ENCODE peak calls at places on chromosomes 3 and 15, in six cellular contexts. E is ACHN; X is Kasumi-1; Z is IMR-90; P is activated T-cell treated with anti-CD3 and anti-CD28 coated beads, Interleukin-2, amount 50 U/mL, for 48 hours; I is AG09319. Y is an unnamed sample.

GRCh38 chr3:99418709-99419108 is 219.7 kb upstream of the COL8A1 start:
- DNase-seq in I (no peak), X (no peak), P (no peak), E (no peak), Z (no peak), Y (no peak)

GRCh38 chr3:195066441-195066841 is 204.5 kb downstream of the XXYLT1 start:
- DNase-seq in I (no peak), Z (no peak), E (no peak), X (no peak), P (no peak), Y (no peak)

GRCh38 chr3:185688808-185689207 is 102.7 kb downstream of the SENP2 start:
- DNase-seq in X (peak; percentile 36), P (peak; percentile 24), I (peak; percentile 73), E (peak; percentile 93), Z (peak; percentile 99), Y (no peak)

GRCh38 chr15:65368646-65369045 is 9.2 kb downstream of the IGDCC3 start:
- DNase-seq in P (no peak), I (no peak), X (no peak), E (no peak), Z (no peak), Y (no peak)

GRCh38 chr15:67878647-67879293 is 38.9 kb upstream of the RNU6-1 start:
- DNase-seq in Z (no peak), I (no peak), E (no peak), P (no peak), X (no peak), Y (no peak)

GRCh38 chr15:33448961-33449611 is 138.3 kb downstream of the RYR3 start:
- DNase-seq in P (no peak), I (no peak), Z (no peak), X (no peak), E (no peak), Y (no peak)

GRCh38 chr15:77023576-77024272 is 28.8 kb downstream of the PSTPIP1 start:
- DNase-seq in Z (no peak), X (no peak), I (no peak), P (no peak), E (no peak), Y (no peak)

GRCh38 chr3:177615015-177615414 is 417.7 kb upstream of the TBL1XR1 start:
- DNase-seq in I (peak; percentile 97), X (peak; percentile 85), E (no peak), P (no peak), Z (peak; percentile 97), Y (no peak)

GRCh38 chr3:176623751-176624150 is 573.5 kb downstream of the TBL1XR1 start:
- DNase-seq in P (no peak), X (no peak), Z (no peak), I (no peak), E (no peak), Y (no peak)

GRCh38 chr15:90519688-90520087 is 10.0 kb upstream of the CRTC3 start:
- DNase-seq in Z (peak; percentile 84), E (no peak), I (no peak), P (no peak), X (no peak), Y (no peak)

GRCh38 chr3:140530603-140531002 is 147.3 kb upstream of the TRIM42 start:
- DNase-seq in X (no peak), I (no peak), P (no peak), E (peak; percentile 61), Z (no peak), Y (no peak)

GRCh38 chr3:135159848-135160247 is 364.8 kb downstream of the EPHB1 start:
- DNase-seq in Z (no peak), I (no peak), X (no peak), P (no peak), E (no peak), Y (no peak)

GRCh38 chr3:7734456-7734855 is 767.2 kb upstream of the LMCD1 start:
- DNase-seq in E (no peak), Z (no peak), I (no peak), X (no peak), P (no peak), Y (no peak)

GRCh38 chr3:71101014-71101413 is 482.5 kb downstream of the FOXP1 start:
- DNase-seq in X (no peak), E (peak; percentile 57), P (no peak), I (no peak), Z (peak; percentile 81), Y (no peak)

GRCh38 chr15:90883526-90883931 is 775 bp upstream of the FES start:
- DNase-seq in X (no peak), Z (no peak), I (no peak), E (no peak), P (peak; percentile 48), Y (no peak)

GRCh38 chr3:189144645-189145044 is 27.1 kb upstream of the TPRG1 start:
- DNase-seq in I (no peak), E (peak; percentile 9), Z (peak; percentile 23), X (peak; percentile 41), P (no peak), Y (no peak)

GRCh38 chr15:78981532-78982313 is 36.9 kb upstream of the CTSH start:
- DNase-seq in Z (no peak), P (no peak), E (no peak), I (no peak), X (no peak), Y (no peak)

GRCh38 chr3:196120291-196120951 is 38.5 kb upstream of the TFRC start:
- DNase-seq in X (peak; percentile 99), I (no peak), E (no peak), Z (no peak), P (no peak), Y (no peak)

GRCh38 chr3:107258285-107258684 is 119.0 kb upstream of the CCDC54 start:
- DNase-seq in Z (no peak), E (no peak), X (no peak), I (no peak), P (no peak), Y (no peak)

GRCh38 chr15:41671656-41672636 is 11.7 kb downstream of the MGA start:
- DNase-seq in X (no peak), E (no peak), Z (no peak), P (no peak), I (no peak), Y (no peak)

GRCh38 chr15:81419304-81419943 is 45.4 kb upstream of the TMC3 start:
- DNase-seq in X (no peak), I (no peak), P (no peak), Z (peak; percentile 79), E (no peak), Y (no peak)

GRCh38 chr3:117809157-117810081 is 1099.8 kb downstream of the TUSC7 start:
- DNase-seq in Z (no peak), X (no peak), P (no peak), I (no peak), E (no peak), Y (no peak)

GRCh38 chr3:4850928-4851265 is 128.3 kb upstream of the BHLHE40 start:
- DNase-seq in Z (no peak), I (no peak), P (no peak), E (no peak), X (no peak), Y (no peak)

GRCh38 chr3:20064796-20065564 is 24.7 kb downstream of the KAT2B start:
- DNase-seq in P (no peak), Z (no peak), X (no peak), I (no peak), E (no peak), Y (no peak)

GRCh38 chr3:88113311-88114162 is 36.2 kb upstream of the C3orf38 start:
- DNase-seq in E (peak; percentile 68), P (peak; percentile 39), I (peak; percentile 32), Z (peak; percentile 70), X (peak; percentile 84), Y (peak; percentile 46)

GRCh38 chr15:66965201-66965900 is 100.1 kb upstream of the SMAD3 start:
- DNase-seq in P (no peak), Z (no peak), I (no peak), X (no peak), E (no peak), Y (no peak)

GRCh38 chr3:160951677-160952487 is 153.3 kb downstream of the B3GALNT1 start:
- DNase-seq in E (no peak), I (no peak), P (no peak), X (no peak), Z (no peak), Y (no peak)

GRCh38 chr3:49867871-49868321 is 1.8 kb downstream of the CAMKV start:
- DNase-seq in I (no peak), X (peak; percentile 49), E (peak; percentile 53), P (no peak), Z (peak; percentile 44), Y (no peak)

GRCh38 chr3:42175841-42176240 is 84.7 kb downstream of the TRAK1 start:
- DNase-seq in I (no peak), Z (no peak), E (no peak), X (no peak), P (no peak), Y (no peak)

GRCh38 chr3:12158387-12159226 is at the start of gene TIMP4:
- DNase-seq in X (no peak), Z (peak; percentile 28), I (no peak), P (no peak), E (peak; percentile 34), Y (no peak)

GRCh38 chr3:192851821-192852352 is 65.8 kb downstream of the MB21D2 start:
- DNase-seq in E (peak; percentile 90), P (no peak), I (no peak), Z (peak; percentile 42), X (peak; percentile 39), Y (no peak)

GRCh38 chr3:9715127-9715526 is 11.5 kb downstream of the CPNE9 start:
- DNase-seq in X (no peak), E (no peak), Z (no peak), I (no peak), P (no peak), Y (no peak)

GRCh38 chr3:5607581-5607980 is 420.1 kb downstream of the EDEM1 start:
- DNase-seq in X (no peak), P (no peak), I (no peak), Z (no peak), E (no peak), Y (no peak)